ENCODE peak calls at places on chromosomes 11 and 22, in six cellular contexts. O is psoas muscle, U is cardiac muscle cell, K is astrocyte of the spinal cord, T is heart right ventricle, A is fibroblast of lung. X is an unnamed sample.

GRCh38 chr22:24099661-24100060 is 81.6 kb upstream of the SUSD2 start:
- DNase-seq in O (no peak), U (no peak), K (no peak), T (peak; percentile 18), A (no peak), X (no peak)

GRCh38 chr11:8089791-8090510 is 8.9 kb downstream of the TUB start:
- DNase-seq in O (no peak), U (no peak), K (no peak), T (no peak), A (no peak), X (no peak)

GRCh38 chr22:47245786-47246185 is 483.3 kb downstream of the TBC1D22A start:
- DNase-seq in O (no peak), U (no peak), K (no peak), T (no peak), A (no peak), X (no peak)

GRCh38 chr11:106524446-106524845 is 447.0 kb downstream of the AASDHPPT start:
- DNase-seq in O (no peak), U (no peak), K (no peak), T (no peak), A (no peak), X (no peak)

GRCh38 chr11:14202263-14203173 is 156.5 kb downstream of the RRAS2 start:
- DNase-seq in O (no peak), U (no peak), K (no peak), T (no peak), A (no peak), X (no peak)

GRCh38 chr11:12540075-12540685 is 134.0 kb upstream of the TEAD1 start:
- DNase-seq in O (no peak), U (no peak), K (peak; percentile 34), T (no peak), A (peak; percentile 64), X (no peak)

GRCh38 chr11:128515086-128515485 is 72.3 kb downstream of the ETS1 start:
- DNase-seq in O (no peak), U (no peak), K (no peak), T (no peak), A (no peak), X (no peak)

GRCh38 chr11:72735495-72736027 is 16.6 kb downstream of the ARAP1 start:
- DNase-seq in O (no peak), U (peak; percentile 97), K (peak; percentile 44), T (peak; percentile 77), A (peak; percentile 47), X (no peak)

GRCh38 chr11:9956483-9956882 is 292.6 kb downstream of the SWAP70 start:
- DNase-seq in O (no peak), U (no peak), K (no peak), T (no peak), A (peak; percentile 47), X (no peak)

GRCh38 chr22:33519140-33519973 is 400.9 kb downstream of the LARGE1 start:
- DNase-seq in O (peak; percentile 17), U (peak; percentile 71), K (peak; percentile 46), T (peak; percentile 63), A (peak; percentile 68), X (peak; percentile 52)

GRCh38 chr11:55697817-55698216 is 35.8 kb downstream of the OR4C6 start:
- DNase-seq in O (no peak), U (no peak), K (no peak), T (no peak), A (no peak), X (no peak)

GRCh38 chr11:37230865-37231264 is 632.8 kb upstream of the RAG2 start:
- DNase-seq in O (no peak), U (no peak), K (no peak), T (no peak), A (no peak), X (no peak)

GRCh38 chr11:35927730-35928129 is 16.1 kb upstream of the LDLRAD3 start:
- DNase-seq in O (peak; percentile 87), U (no peak), K (no peak), T (no peak), A (peak; percentile 89), X (peak; percentile 91)

GRCh38 chr11:99822846-99823565 is 802.3 kb downstream of the CNTN5 start:
- DNase-seq in O (no peak), U (no peak), K (peak; percentile 28), T (no peak), A (no peak), X (no peak)

GRCh38 chr11:27722117-27722844 is 22.0 kb upstream of the BDNF start:
- DNase-seq in O (no peak), U (peak; percentile 35), K (peak; percentile 65), T (no peak), A (peak; percentile 28), X (peak; percentile 27)

GRCh38 chr22:45905924-45906865 is 70.8 kb downstream of the WNT7B start:
- DNase-seq in O (no peak), U (peak; percentile 21), K (peak; percentile 43), T (peak; percentile 22), A (peak; percentile 51), X (no peak)

GRCh38 chr11:87398913-87399312 is 361.2 kb downstream of the TMEM135 start:
- DNase-seq in O (peak; percentile 41), U (no peak), K (no peak), T (peak; percentile 73), A (no peak), X (no peak)

GRCh38 chr11:122755409-122755808 is 82.9 kb upstream of the CRTAM start:
- DNase-seq in O (no peak), U (peak; percentile 52), K (no peak), T (no peak), A (no peak), X (no peak)

GRCh38 chr11:123239371-123240150 is 44.5 kb upstream of the CLMP start:
- DNase-seq in O (no peak), U (no peak), K (peak; percentile 33), T (no peak), A (no peak), X (no peak)

GRCh38 chr11:120912915-120913314 is 111.0 kb upstream of the TBCEL start:
- DNase-seq in O (no peak), U (no peak), K (no peak), T (no peak), A (no peak), X (no peak)

DNA sequence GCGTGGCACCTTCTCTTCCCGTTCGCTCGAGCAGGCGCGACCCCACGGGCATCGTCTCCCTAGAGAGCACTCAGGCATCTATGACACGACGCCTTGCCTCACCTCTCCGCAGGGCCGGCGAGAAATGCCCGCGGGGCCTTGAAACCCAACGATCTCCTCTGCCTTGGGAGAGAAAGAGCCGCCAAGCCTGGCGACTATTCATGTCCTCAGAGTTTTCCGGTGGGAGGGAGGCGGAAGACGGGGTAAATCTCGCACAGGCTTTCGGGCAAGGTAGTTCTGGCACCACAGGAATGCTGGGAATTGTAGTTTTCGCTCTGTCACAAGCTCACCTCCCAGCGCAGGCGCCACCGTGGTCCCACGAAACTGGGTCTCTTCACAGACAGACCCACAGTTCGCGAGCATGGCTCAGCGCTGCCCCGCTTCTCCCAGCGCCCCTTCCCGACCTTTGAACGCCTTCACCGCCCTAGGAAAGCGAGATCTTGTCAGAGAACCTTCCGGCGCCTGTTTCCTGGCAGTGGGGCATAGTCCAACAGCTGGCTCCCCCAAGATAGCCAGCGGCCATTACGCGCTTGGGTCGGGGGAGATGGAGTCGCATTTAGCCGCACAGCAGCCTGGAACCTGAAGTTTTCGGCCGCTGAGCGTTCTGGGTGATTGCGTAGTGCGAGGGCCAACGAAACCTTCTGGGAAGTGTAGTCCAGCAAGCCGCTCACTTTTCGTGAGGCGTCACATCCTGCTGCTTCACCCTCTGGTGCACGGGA is at the start of gene CCDC90B:
- DNase-seq in O (peak; percentile 95), U (peak; percentile 97), K (peak; percentile 98), T (peak; percentile 97), A (peak; percentile 99), X (peak; percentile 85)
- TF ChIP-seq CTCF in O (no peak), U (peak; percentile 23), K (peak; percentile 36), T (no peak), A (no peak), X (no peak)

DNA sequence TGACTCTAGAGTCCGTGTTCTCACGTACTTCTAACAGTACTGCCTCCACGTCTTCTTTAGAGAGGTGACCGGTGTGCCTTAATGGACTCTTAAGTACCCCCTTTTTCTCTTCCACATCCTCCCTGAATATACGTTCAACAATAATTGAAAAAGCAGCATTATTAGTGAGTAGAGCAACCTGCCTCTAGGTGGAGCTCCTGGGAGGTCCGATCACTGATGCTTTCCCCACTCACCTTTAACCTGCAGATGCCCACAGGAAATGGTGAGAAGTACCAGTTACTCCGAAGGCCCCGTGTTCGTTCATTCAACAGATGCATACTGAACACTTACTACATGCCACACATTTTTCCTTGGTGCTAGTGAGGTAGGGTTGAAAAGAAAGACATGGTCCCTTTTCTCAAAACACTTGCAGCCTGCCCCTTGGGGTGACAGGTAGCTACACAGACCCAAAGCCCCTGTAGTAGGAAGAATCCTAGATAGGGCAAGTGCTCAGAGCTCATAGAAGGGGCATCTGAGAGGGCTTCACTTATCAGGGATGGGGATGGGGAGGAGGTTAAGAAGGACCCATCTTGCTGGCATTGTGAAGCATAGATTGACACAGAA is 72.7 kb downstream of the FEZ1 start:
- DNase-seq in O (no peak), U (peak; percentile 30), K (no peak), T (no peak), A (no peak), X (peak; percentile 44)
- TF ChIP-seq CTCF in O (peak; percentile 21), U (peak; percentile 40), K (peak; percentile 48), T (peak; percentile 21), A (peak; percentile 15), X (peak; percentile 30)

DNA sequence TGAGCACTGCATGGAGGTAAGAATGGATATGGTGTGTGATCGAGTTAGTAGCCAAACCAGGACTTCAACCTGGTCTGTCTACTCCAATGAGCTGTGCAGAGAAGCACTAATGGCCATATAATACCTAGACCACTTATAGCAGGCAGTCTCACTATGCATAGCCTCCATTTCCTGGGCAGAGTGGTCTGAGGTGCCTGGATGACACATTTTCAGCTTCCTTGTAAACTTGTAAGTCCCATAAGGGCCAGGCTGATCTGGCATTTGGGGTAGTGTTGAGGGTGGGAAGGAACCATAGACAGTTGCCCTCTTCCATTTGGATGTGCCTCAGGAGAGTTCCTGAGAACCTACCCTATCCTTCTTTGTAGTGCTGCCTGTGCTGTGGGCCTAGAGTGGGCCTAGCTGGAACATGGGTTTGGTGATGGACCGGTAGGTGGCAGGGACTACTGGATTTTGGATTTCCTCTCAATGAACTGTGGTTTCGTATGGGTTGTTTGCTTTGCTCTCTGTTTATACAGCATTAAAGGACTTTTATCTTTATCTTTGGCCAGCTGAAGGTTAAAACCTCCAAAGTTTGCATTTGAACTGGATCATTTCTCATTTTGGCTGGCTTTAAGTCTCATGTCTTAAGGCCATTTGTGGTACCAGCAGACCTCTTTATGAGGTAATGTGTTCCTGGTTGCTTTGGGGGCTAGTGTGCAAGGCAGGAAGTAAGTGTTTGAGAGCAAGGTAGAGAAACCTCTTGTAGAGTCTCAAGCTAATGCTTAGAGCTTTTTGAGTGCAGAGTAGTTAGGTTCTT is 86.9 kb downstream of the STIM1 start:
- DNase-seq in O (no peak), U (no peak), K (no peak), T (no peak), A (no peak), X (no peak)
- TF ChIP-seq CTCF in O (no peak), U (no peak), K (no peak), T (no peak), A (no peak), X (no peak)

DNA sequence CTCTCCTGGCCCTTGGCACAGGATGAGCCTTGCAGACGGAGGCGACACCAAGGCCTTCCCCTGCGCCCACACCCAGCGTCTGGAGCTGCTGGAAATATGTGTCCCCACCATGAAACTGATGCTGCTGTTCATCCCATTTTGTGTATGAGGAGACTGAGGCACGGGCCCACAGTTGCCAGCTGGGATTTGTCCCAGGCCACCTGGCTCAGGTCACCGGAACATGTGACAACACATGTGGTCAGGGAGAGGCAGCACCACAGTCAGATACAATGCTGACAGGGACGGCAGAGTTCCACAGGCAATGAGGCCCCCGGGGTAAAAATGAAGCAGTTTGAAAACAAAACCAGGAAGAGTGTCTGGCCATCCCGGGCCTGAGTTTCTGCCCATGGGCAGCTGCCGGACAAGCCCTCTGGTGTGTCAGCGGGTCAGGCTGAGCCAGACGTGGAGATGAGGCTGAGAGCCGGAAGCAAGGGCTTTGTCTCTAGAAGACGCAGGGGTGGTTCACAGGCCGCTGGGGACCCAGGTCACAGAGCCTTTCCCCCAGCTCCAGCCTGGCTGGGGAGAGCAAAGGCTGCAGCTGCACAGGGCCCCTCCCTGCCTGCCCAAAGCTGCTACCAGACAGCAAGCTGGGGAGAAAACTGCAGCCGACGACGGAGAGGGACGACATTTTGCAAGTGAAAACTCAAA is 80.7 kb downstream of the CDKN1C start:
- DNase-seq in O (peak; percentile 38), U (no peak), K (no peak), T (no peak), A (no peak), X (no peak)
- TF ChIP-seq CTCF in O (no peak), U (no peak), K (no peak), T (no peak), A (no peak), X (no peak)

X was measured in Calu3.